ENCODE peak calls at places on chromosomes 3 and 15, in six cellular contexts. One of them, this sample, is unnamed. For H4K20me1, the result is how much of the 10 kb centered on the place peaks cover.

GRCh38 chr3:50450135-50450911 is 53.1 kb downstream of the CACNA2D2 start:
- DNase-seq in HCT116: no peak
- DNase-seq in K562: no peak
- DNase-seq in hepatocyte: peak
- DNase-seq in IMR-90: peak
- DNase-seq in fibroblast of lung: peak
- DNase-seq in this sample: peak

GRCh38 chr3:50236484-50237132 is 604 bp downstream of the GNAI2 start:
- DNase-seq in IMR-90: no peak
- DNase-seq in HCT116: no peak
- DNase-seq in fibroblast of lung: no peak
- DNase-seq in hepatocyte: no peak
- DNase-seq in K562: no peak
- DNase-seq in this sample: peak

GRCh38 chr3:9280477-9281219 is 31.2 kb upstream of the SRGAP3 start:
- DNase-seq in fibroblast of lung: no peak
- DNase-seq in K562: no peak
- DNase-seq in HCT116: no peak
- DNase-seq in hepatocyte: no peak
- DNase-seq in IMR-90: no peak
- DNase-seq in this sample: peak

GRCh38 chr3:180594631-180595348 is 7.2 kb upstream of the TTC14 start:
- DNase-seq in K562: peak
- DNase-seq in IMR-90: peak
- DNase-seq in HCT116: peak
- DNase-seq in fibroblast of lung: peak
- DNase-seq in hepatocyte: no peak
- DNase-seq in this sample: peak

GRCh38 chr3:8964436-8965370 is 1.4 kb upstream of the RAD18 start:
- DNase-seq in hepatocyte: peak
- DNase-seq in IMR-90: peak
- DNase-seq in K562: no peak
- DNase-seq in fibroblast of lung: peak
- DNase-seq in HCT116: peak
- DNase-seq in this sample: peak

GRCh38 chr15:49605588-49605987 is 15.0 kb downstream of the FAM227B start:
- DNase-seq in IMR-90: no peak
- DNase-seq in hepatocyte: no peak
- DNase-seq in HCT116: no peak
- DNase-seq in fibroblast of lung: no peak
- DNase-seq in K562: no peak
- DNase-seq in this sample: no peak

GRCh38 chr3:155581579-155581978 is 163.3 kb downstream of the PLCH1 start:
- DNase-seq in fibroblast of lung: no peak
- DNase-seq in hepatocyte: no peak
- DNase-seq in HCT116: no peak
- DNase-seq in IMR-90: no peak
- DNase-seq in K562: peak
- DNase-seq in this sample: no peak

GRCh38 chr3:52890735-52891134 is 6.6 kb downstream of the STIMATE start:
- DNase-seq in HCT116: no peak
- DNase-seq in IMR-90: no peak
- DNase-seq in hepatocyte: no peak
- DNase-seq in fibroblast of lung: no peak
- DNase-seq in K562: no peak
- DNase-seq in this sample: peak

GRCh38 chr3:129740120-129740519 is 133.6 kb upstream of the PLXND1 start:
- DNase-seq in hepatocyte: no peak
- DNase-seq in HCT116: no peak
- DNase-seq in IMR-90: no peak
- DNase-seq in fibroblast of lung: no peak
- DNase-seq in K562: no peak
- DNase-seq in this sample: no peak

GRCh38 chr3:133393204-133393603 is 6.7 kb upstream of the BFSP2 start:
- DNase-seq in hepatocyte: no peak
- DNase-seq in fibroblast of lung: no peak
- DNase-seq in HCT116: no peak
- DNase-seq in IMR-90: no peak
- DNase-seq in K562: no peak
- DNase-seq in this sample: no peak

GRCh38 chr3:114285648-114286230 is 8.1 kb upstream of the TIGIT start:
- DNase-seq in HCT116: no peak
- DNase-seq in hepatocyte: no peak
- DNase-seq in IMR-90: no peak
- DNase-seq in fibroblast of lung: no peak
- DNase-seq in K562: no peak
- DNase-seq in this sample: no peak

GRCh38 chr3:14488286-14489036 is 51.7 kb downstream of the GRIP2 start:
- DNase-seq in HCT116: no peak
- DNase-seq in IMR-90: no peak
- DNase-seq in K562: no peak
- DNase-seq in fibroblast of lung: no peak
- DNase-seq in hepatocyte: no peak
- DNase-seq in this sample: peak

GRCh38 chr3:39109086-39109485 is 1.6 kb downstream of the TTC21A start:
- DNase-seq in HCT116: no peak
- DNase-seq in fibroblast of lung: no peak
- DNase-seq in IMR-90: no peak
- DNase-seq in K562: no peak
- DNase-seq in hepatocyte: no peak
- DNase-seq in this sample: no peak

GRCh38 chr3:189967254-189967865 is 153.3 kb downstream of the P3H2 start:
- DNase-seq in HCT116: peak
- DNase-seq in fibroblast of lung: peak
- DNase-seq in IMR-90: peak
- DNase-seq in hepatocyte: peak
- DNase-seq in K562: peak
- DNase-seq in this sample: no peak

GRCh38 chr3:100087203-100087602 is 27.1 kb downstream of the FILIP1L start:
- DNase-seq in hepatocyte: no peak
- DNase-seq in IMR-90: peak
- DNase-seq in HCT116: no peak
- DNase-seq in fibroblast of lung: no peak
- DNase-seq in K562: no peak
- DNase-seq in this sample: peak

GRCh38 chr15:76337047-76337738 is 620 bp downstream of the ISL2 start:
- DNase-seq in fibroblast of lung: peak
- DNase-seq in IMR-90: peak
- DNase-seq in HCT116: no peak
- DNase-seq in K562: peak
- DNase-seq in hepatocyte: no peak
- DNase-seq in this sample: peak

GRCh38 chr15:28989239-28989830 is 103.6 kb downstream of the APBA2 start:
- DNase-seq in HCT116: no peak
- DNase-seq in hepatocyte: no peak
- DNase-seq in fibroblast of lung: no peak
- DNase-seq in IMR-90: peak
- DNase-seq in K562: peak
- DNase-seq in this sample: no peak

GRCh38 chr3:44628716-44629115 is 3.9 kb downstream of the ZNF197 start:
- DNase-seq in hepatocyte: no peak
- DNase-seq in IMR-90: no peak
- DNase-seq in fibroblast of lung: no peak
- DNase-seq in HCT116: no peak
- DNase-seq in K562: no peak
- DNase-seq in this sample: no peak

GRCh38 chr3:169144691-169145090 is 518.8 kb downstream of the MECOM start:
- DNase-seq in fibroblast of lung: peak
- DNase-seq in hepatocyte: no peak
- DNase-seq in IMR-90: peak
- DNase-seq in HCT116: no peak
- DNase-seq in K562: peak
- DNase-seq in this sample: no peak

GRCh38 chr3:122975163-122975923 is 52.2 kb downstream of the SEMA5B start:
- DNase-seq in HCT116: no peak
- DNase-seq in hepatocyte: peak
- DNase-seq in fibroblast of lung: peak
- DNase-seq in IMR-90: peak
- DNase-seq in K562: no peak
- DNase-seq in this sample: peak

GRCh38 chr3:139934557-139935070 is 371 bp upstream of the CLSTN2 start:
- DNase-seq in HCT116: no peak
- DNase-seq in hepatocyte: peak
- DNase-seq in fibroblast of lung: peak
- DNase-seq in K562: no peak
- DNase-seq in IMR-90: no peak
- DNase-seq in this sample: no peak

GRCh38 chr3:98556164-98557130 is 24.7 kb downstream of the GPR15 start:
- DNase-seq in HCT116: peak
- DNase-seq in IMR-90: no peak
- DNase-seq in fibroblast of lung: no peak
- DNase-seq in K562: no peak
- DNase-seq in hepatocyte: no peak
- DNase-seq in this sample: no peak

GRCh38 chr15:100711479-100712130 is 109.2 kb downstream of the ASB7 start:
- DNase-seq in fibroblast of lung: peak
- DNase-seq in IMR-90: peak
- DNase-seq in K562: no peak
- DNase-seq in hepatocyte: no peak
- DNase-seq in HCT116: no peak
- DNase-seq in this sample: peak

GRCh38 chr15:92960996-92961681 is 61.0 kb downstream of the CHD2 start:
- DNase-seq in fibroblast of lung: peak
- DNase-seq in K562: no peak
- DNase-seq in HCT116: no peak
- DNase-seq in hepatocyte: no peak
- DNase-seq in IMR-90: peak
- DNase-seq in this sample: no peak

GRCh38 chr3:148911173-148911572 is 46.1 kb downstream of the CPA3 start:
- DNase-seq in HCT116: peak
- DNase-seq in IMR-90: no peak
- DNase-seq in fibroblast of lung: no peak
- DNase-seq in hepatocyte: peak
- DNase-seq in K562: no peak
- DNase-seq in this sample: peak

DNA sequence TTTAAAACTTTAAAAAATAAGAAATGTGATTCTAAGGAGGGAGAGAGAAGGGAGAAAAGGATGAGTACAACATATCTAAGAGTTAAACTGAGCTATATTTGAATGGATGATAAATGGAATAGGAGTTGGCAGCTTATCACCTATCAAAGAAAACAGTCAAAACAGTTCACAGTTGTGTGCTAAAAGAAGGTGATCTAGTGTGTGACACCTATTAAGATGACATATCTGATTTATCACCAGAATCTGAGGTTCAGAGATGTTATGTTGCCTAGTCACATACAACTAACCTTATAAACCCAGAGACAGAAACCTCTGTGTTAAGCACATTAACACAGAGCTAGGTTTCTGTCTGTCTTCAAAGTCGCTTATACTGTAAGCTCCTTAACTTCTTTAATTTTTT is 3.0 kb downstream of the ATP13A3 start:
- DNase-seq in IMR-90: no peak
- DNase-seq in fibroblast of lung: no peak
- DNase-seq in hepatocyte: no peak
- DNase-seq in K562: no peak
- DNase-seq in HCT116: no peak
- DNase-seq in this sample: no peak
- H4K20me1 ChIP-seq in IMR-90: under half
- H4K20me1 ChIP-seq in fibroblast of lung: under half
- H4K20me1 ChIP-seq in hepatocyte: under half
- H4K20me1 ChIP-seq in K562: under half
- H4K20me1 ChIP-seq in HCT116: under half
- H4K20me1 ChIP-seq in this sample: under half

DNA sequence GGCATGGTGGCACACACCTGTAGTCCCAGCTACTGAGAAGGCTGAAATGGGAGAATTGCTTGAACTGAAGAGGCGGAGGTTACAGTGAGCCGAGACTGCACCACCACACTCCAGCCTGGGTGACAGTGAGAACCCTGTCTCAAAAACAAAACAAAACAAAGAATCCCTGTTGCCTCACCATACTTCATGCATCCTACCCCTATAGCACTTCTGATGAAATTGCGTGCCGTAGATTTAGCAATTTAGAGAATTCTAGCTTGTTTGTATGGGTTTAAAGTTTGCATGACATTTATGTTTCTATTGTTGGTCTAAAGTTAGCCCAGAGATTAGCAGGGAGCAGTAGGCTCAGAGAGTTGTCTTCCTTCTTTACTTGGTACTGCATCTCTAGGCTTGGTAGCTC is 7.8 kb downstream of the RAB5A start:
- DNase-seq in IMR-90: no peak
- DNase-seq in fibroblast of lung: no peak
- DNase-seq in K562: no peak
- DNase-seq in HCT116: no peak
- DNase-seq in hepatocyte: no peak
- DNase-seq in this sample: no peak
- H4K20me1 ChIP-seq in IMR-90: under half
- H4K20me1 ChIP-seq in fibroblast of lung: under half
- H4K20me1 ChIP-seq in K562: under half
- H4K20me1 ChIP-seq in HCT116: under half
- H4K20me1 ChIP-seq in hepatocyte: half or more
- H4K20me1 ChIP-seq in this sample: under half

GRCh38 chr15:66422347-66422746 is 35.6 kb downstream of the MAP2K1 start:
- DNase-seq in HCT116: no peak
- DNase-seq in hepatocyte: no peak
- DNase-seq in fibroblast of lung: no peak
- DNase-seq in K562: no peak
- DNase-seq in IMR-90: no peak
- DNase-seq in this sample: no peak

GRCh38 chr15:66429117-66429516 is 42.4 kb downstream of the MAP2K1 start:
- DNase-seq in HCT116: no peak
- DNase-seq in IMR-90: no peak
- DNase-seq in fibroblast of lung: no peak
- DNase-seq in hepatocyte: no peak
- DNase-seq in K562: no peak
- DNase-seq in this sample: peak

GRCh38 chr15:66424963-66425612 is 38.4 kb downstream of the MAP2K1 start:
- DNase-seq in K562: no peak
- DNase-seq in fibroblast of lung: no peak
- DNase-seq in HCT116: no peak
- DNase-seq in hepatocyte: no peak
- DNase-seq in IMR-90: no peak
- DNase-seq in this sample: no peak

GRCh38 chr15:66425837-66426236 is 39.1 kb downstream of the MAP2K1 start:
- DNase-seq in K562: no peak
- DNase-seq in fibroblast of lung: no peak
- DNase-seq in hepatocyte: no peak
- DNase-seq in IMR-90: no peak
- DNase-seq in HCT116: no peak
- DNase-seq in this sample: no peak

DNA sequence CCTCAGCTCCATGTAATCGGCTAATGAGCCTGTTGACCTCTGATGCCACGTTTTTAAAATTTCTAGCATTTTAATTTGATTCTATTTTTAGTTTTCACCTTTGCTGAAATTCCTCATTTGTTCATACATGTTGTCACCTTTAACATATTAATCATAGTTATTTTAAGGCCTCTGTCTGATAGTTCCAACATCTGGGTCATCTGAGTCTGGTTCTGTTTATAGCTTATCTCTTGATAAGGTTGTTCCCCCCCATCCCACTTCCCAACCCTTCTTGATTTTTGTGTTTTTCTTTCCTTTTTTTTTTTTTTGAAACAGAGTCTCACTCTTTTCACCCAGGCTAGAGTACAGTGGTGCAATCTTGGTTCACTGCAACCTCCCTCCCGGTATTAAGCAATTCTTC is 36.4 kb downstream of the MAP2K1 start:
- DNase-seq in HCT116: no peak
- DNase-seq in IMR-90: no peak
- DNase-seq in fibroblast of lung: no peak
- DNase-seq in K562: no peak
- DNase-seq in hepatocyte: no peak
- DNase-seq in this sample: no peak
- H4K20me1 ChIP-seq in HCT116: under half
- H4K20me1 ChIP-seq in IMR-90: under half
- H4K20me1 ChIP-seq in fibroblast of lung: under half
- H4K20me1 ChIP-seq in K562: under half
- H4K20me1 ChIP-seq in hepatocyte: under half
- H4K20me1 ChIP-seq in this sample: under half

GRCh38 chr15:64461577-64462162 is 1.3 kb downstream of the ZNF609 start:
- DNase-seq in hepatocyte: peak
- DNase-seq in fibroblast of lung: peak
- DNase-seq in HCT116: no peak
- DNase-seq in IMR-90: peak
- DNase-seq in K562: peak
- DNase-seq in this sample: peak
- H4K20me1 ChIP-seq in hepatocyte: under half
- H4K20me1 ChIP-seq in fibroblast of lung: under half
- H4K20me1 ChIP-seq in HCT116: under half
- H4K20me1 ChIP-seq in IMR-90: under half
- H4K20me1 ChIP-seq in K562: under half
- H4K20me1 ChIP-seq in this sample: under half

This sample was measured in osteoblast.